ENCODE peak calls at places on chromosomes 4 and X, in ten cellular contexts. Z, M, S, G, E, K, A, T, L and I are unnamed samples.
A peak's percentile ranks its signal among the peaks of the same experiment; 100 is the strongest.

GRCh38 chr4:105894570-105895323 is 524 bp upstream of the NPNT start:
- DNase-seq in Z (peak; percentile 55), M (no peak), S (no peak), G (peak; percentile 32), E (peak; percentile 63), K (no peak), A (no peak), T (no peak), L (peak; percentile 47), I (no peak)

GRCh38 chr4:152655272-152656129 is 24.3 kb downstream of the TMEM154 start:
- DNase-seq in Z (peak; percentile 68), M (no peak), S (no peak), G (no peak), E (peak; percentile 17), K (no peak), A (no peak), T (no peak), L (no peak), I (no peak)

GRCh38 chrX:149841929-149842328 is 39.1 kb upstream of the MAGEA8 start:
- DNase-seq in Z (no peak), M (no peak), S (no peak), G (no peak), E (no peak), K (no peak), A (no peak), T (no peak), L (no peak), I (no peak)

GRCh38 chr4:151573474-151573873 is 164.5 kb downstream of the FHIP1A start:
- DNase-seq in Z (no peak), M (no peak), S (no peak), G (no peak), E (no peak), K (no peak), A (no peak), T (no peak), L (no peak), I (no peak)

GRCh38 chr4:77176606-77177005 is 19.6 kb downstream of the CCNG2 start:
- DNase-seq in Z (no peak), M (no peak), S (no peak), G (no peak), E (peak; percentile 21), K (no peak), A (no peak), T (no peak), L (no peak), I (no peak)

GRCh38 chr4:8850074-8850829 is 21.4 kb downstream of the HMX1 start:
- DNase-seq in Z (no peak), M (no peak), S (peak; percentile 48), G (no peak), E (no peak), K (no peak), A (peak; percentile 49), T (no peak), L (no peak), I (no peak)

GRCh38 chr4:131499139-131499873 is 1649.8 kb upstream of the PCDH10 start:
- DNase-seq in Z (no peak), M (no peak), S (no peak), G (peak; percentile 91), E (peak; percentile 8), K (peak; percentile 35), A (no peak), T (peak; percentile 87), L (no peak), I (peak; percentile 62)

GRCh38 chr4:24582235-24582863 is 2.0 kb downstream of the DHX15 start:
- DNase-seq in Z (no peak), M (no peak), S (no peak), G (no peak), E (peak; percentile 11), K (no peak), A (no peak), T (no peak), L (no peak), I (no peak)

GRCh38 chrX:40146471-40147398 is 49.0 kb upstream of the BCOR start:
- DNase-seq in Z (peak; percentile 65), M (no peak), S (no peak), G (no peak), E (peak; percentile 75), K (peak; percentile 46), A (no peak), T (peak; percentile 42), L (no peak), I (no peak)

DNA sequence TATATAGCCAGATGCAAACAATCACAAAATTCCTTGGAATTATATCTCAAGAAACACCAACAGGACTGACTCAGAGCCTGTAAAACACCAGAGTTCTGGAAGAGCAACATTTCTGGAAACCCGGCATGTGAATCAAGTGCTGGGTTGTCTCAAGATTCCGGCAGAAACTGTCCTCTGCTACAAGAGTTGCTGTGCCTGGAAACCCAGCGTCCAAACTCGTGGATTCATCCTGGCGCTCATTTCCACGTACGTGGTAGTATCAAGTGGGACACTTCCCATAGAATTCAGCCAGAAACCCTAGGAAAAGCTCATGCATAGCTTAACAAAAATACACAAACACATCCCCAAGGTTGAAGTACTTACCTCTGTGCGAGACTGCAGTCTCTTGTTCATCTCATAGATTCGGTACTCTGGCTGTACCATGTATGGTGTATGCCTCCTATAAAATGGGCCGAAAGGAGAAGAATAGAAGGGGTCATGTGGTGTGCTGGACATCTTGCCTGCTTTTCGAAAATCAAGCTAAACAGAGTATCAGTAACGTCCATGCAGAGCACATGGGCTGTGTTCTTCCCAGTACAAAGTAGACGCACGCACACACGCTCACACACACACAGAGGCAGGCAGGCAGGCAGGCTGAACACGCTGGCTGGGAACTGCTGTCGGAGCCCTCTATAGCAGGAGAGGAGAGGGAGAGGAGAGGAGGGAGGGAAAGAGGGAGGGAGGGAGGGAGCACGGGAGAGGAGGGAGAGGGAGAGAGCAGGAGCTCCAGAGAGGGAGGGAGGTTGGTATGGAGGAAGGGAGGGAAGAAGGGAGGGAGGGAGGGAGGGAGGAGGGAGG is at the start of gene LDB2:
- DNase-seq in Z (peak; percentile 51), M (no peak), S (peak; percentile 77), G (peak; percentile 85), E (peak; percentile 82), K (peak; percentile 88), A (no peak), T (peak; percentile 86), L (peak; percentile 91), I (peak; percentile 72)
- H3K4me3 ChIP-seq in Z (no peak within 1 kb of the TSS), M (peak within 1 kb of the TSS; percentile 48), S (peak within 1 kb of the TSS; percentile 49), G (peak within 1 kb of the TSS; percentile 43), E (peak within 1 kb of the TSS; percentile 48), K (peak within 1 kb of the TSS; percentile 88), A (no peak within 1 kb of the TSS), T (peak within 1 kb of the TSS; percentile 63), L (peak within 1 kb of the TSS; percentile 77), I (peak within 1 kb of the TSS; percentile 53)

DNA sequence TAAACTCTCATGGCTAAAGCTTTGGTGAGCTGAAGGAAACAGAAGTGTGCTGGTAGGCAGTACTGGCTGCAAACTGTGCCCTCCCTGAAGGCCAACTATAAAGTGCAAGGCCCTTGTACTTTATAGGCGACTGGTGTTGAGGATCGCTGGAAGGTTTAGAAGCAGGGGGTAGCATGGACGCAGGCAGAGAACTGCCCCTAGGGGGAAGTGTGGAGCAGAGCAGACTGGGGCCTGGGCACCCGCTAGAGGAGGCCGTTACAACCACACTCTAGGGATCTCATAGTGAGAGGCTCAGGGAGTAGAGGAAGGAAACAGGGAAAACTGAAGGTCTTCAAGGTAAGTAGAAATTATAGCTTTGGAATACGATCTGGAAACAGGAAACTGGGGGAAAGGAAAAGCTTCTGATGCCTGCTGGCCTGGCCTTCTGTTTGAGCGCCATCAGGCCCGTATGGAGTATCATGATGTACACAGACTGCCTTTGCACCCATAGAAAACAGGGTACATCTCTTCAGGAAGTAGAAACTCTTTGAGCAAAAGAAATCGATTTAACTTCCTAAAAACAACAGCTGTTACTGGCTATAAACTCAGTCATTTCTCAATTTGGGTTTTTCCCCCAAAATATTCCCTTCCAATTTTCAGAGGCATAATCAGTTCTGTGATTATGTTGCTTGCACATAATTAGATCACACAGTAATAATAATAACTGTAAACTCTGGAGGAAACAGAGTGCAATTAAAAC is 23.9 kb upstream of the TMSB4X start:
- DNase-seq in Z (peak; percentile 83), M (no peak), S (no peak), G (no peak), E (peak; percentile 64), K (no peak), A (no peak), T (no peak), L (no peak), I (no peak)
- TF ChIP-seq CTCF in Z (peak; percentile 66), M (no peak), S (no peak), G (peak; percentile 10), E (peak; percentile 44), K (peak; percentile 26), A (no peak), T (peak; percentile 8), L (no peak), I (peak; percentile 38)

GRCh38 chr4:81472249-81473085 is 760 bp upstream of the RASGEF1B start:
- DNase-seq in Z (peak; percentile 80), M (no peak), S (no peak), G (peak; percentile 44), E (peak; percentile 69), K (no peak), A (no peak), T (peak; percentile 58), L (peak; percentile 12), I (peak; percentile 25)
- H3K4me3 ChIP-seq in Z (peak overlapping the region; percentile 95), M (peak overlapping the region; percentile 95), S (peak overlapping the region; percentile 98), G (peak overlapping the region; percentile 52), E (peak overlapping the region; percentile 4), K (peak overlapping the region; percentile 77), A (peak overlapping the region; percentile 38), T (peak overlapping the region; percentile 71), L (peak overlapping the region; percentile 50), I (peak overlapping the region; percentile 45)

DNA sequence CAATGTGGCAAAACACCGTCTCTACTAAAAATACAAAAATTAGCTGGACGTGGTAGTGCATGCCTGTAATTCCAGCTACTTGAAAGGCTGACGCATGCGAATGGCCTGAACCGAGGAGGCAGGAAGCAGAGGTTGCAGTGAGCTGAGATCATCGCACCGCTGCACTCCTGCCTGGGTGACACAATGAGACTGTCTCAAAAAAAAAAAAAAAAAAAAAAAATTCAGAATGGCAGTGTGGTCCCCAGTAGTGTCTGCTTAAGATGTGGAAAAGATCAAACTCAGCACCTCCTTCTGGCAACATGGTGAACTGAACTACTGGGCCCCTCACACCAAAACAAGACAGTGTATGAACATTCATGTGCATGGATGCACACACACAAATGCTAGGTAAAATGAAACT is 32.2 kb downstream of the SMS start:
- DNase-seq in Z (peak; percentile 51), M (no peak), S (no peak), G (peak; percentile 84), E (no peak), K (peak; percentile 83), A (peak; percentile 53), T (peak; percentile 77), L (peak; percentile 71), I (peak; percentile 80)
- TF ChIP-seq CTCF in Z (no peak), M (no peak), S (no peak), G (peak; percentile 10), E (no peak), K (peak; percentile 13), A (no peak), T (peak; percentile 22), L (peak; percentile 16), I (peak; percentile 36)

DNA sequence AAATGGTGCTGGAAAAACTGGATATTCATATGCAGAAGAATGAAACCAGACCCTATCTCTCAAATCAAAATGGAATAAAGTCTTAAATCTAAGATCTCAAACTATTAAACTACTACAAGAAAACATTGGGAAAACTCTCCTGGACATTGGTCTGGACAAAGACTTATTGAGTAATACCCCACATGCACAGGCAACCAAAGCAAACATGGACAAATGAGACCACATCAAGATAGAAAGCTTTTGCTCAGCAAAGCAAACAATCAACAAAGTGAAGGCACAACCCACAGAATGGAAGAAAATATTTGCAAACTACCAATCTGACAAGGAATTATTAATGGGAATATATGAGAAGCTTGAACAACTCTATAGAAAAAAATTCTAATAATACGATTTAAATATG is 284.4 kb upstream of the FGF16 start:
- DNase-seq in Z (no peak), M (no peak), S (no peak), G (no peak), E (no peak), K (no peak), A (no peak), T (no peak), L (no peak), I (no peak)
- H3K4me3 ChIP-seq in Z (no peak overlapping the region), M (no peak overlapping the region), S (no peak overlapping the region), G (no peak overlapping the region), E (no peak overlapping the region), K (no peak overlapping the region), A (no peak overlapping the region), T (no peak overlapping the region), L (no peak overlapping the region), I (no peak overlapping the region)